ENCODE peak calls at places on chromosomes 1 and 21, in nine cellular contexts. One of them, this sample, is unnamed.

GRCh38 chr1:149995927-149996326 is 14.6 kb downstream of the OTUD7B start:
- DNase-seq in GM12865: peak
- DNase-seq in endothelial cell: no peak
- DNase-seq in foreskin keratinocyte: peak
- DNase-seq in A549: no peak
- DNase-seq in Calu3: no peak
- DNase-seq in GM20000: no peak
- DNase-seq in IMR-90: peak
- DNase-seq in lung: no peak
- DNase-seq in this sample: no peak

GRCh38 chr1:18666317-18666920 is 35.8 kb downstream of the PAX7 start:
- DNase-seq in GM12865: no peak
- DNase-seq in endothelial cell: no peak
- DNase-seq in foreskin keratinocyte: peak
- DNase-seq in A549: no peak
- DNase-seq in Calu3: peak
- DNase-seq in GM20000: no peak
- DNase-seq in IMR-90: no peak
- DNase-seq in lung: peak
- DNase-seq in this sample: no peak

GRCh38 chr1:226870323-226871046 is at the start of gene PSEN2:
- DNase-seq in GM12865: peak
- DNase-seq in endothelial cell: peak
- DNase-seq in foreskin keratinocyte: no peak
- DNase-seq in A549: peak
- DNase-seq in Calu3: peak
- DNase-seq in GM20000: peak
- DNase-seq in IMR-90: peak
- DNase-seq in lung: peak
- DNase-seq in this sample: peak

GRCh38 chr1:116290085-116290670 is 82.9 kb upstream of the ATP1A1 start:
- DNase-seq in GM12865: no peak
- DNase-seq in endothelial cell: no peak
- DNase-seq in foreskin keratinocyte: peak
- DNase-seq in A549: no peak
- DNase-seq in Calu3: no peak
- DNase-seq in GM20000: no peak
- DNase-seq in IMR-90: no peak
- DNase-seq in lung: no peak
- DNase-seq in this sample: no peak

GRCh38 chr21:14383596-14384210 is 757 bp upstream of the HSPA13 start:
- DNase-seq in GM12865: peak
- DNase-seq in endothelial cell: no peak
- DNase-seq in foreskin keratinocyte: no peak
- DNase-seq in A549: no peak
- DNase-seq in Calu3: peak
- DNase-seq in GM20000: peak
- DNase-seq in IMR-90: peak
- DNase-seq in lung: no peak
- DNase-seq in this sample: no peak

GRCh38 chr1:26288311-26288941 is 8.5 kb downstream of the SH3BGRL3 start:
- DNase-seq in GM12865: peak
- DNase-seq in endothelial cell: no peak
- DNase-seq in foreskin keratinocyte: no peak
- DNase-seq in A549: no peak
- DNase-seq in Calu3: no peak
- DNase-seq in GM20000: peak
- DNase-seq in IMR-90: peak
- DNase-seq in lung: no peak
- DNase-seq in this sample: no peak

GRCh38 chr21:26833460-26833939 is 11.7 kb downstream of the ADAMTS1 start:
- DNase-seq in GM12865: no peak
- DNase-seq in endothelial cell: no peak
- DNase-seq in foreskin keratinocyte: no peak
- DNase-seq in A549: no peak
- DNase-seq in Calu3: peak
- DNase-seq in GM20000: no peak
- DNase-seq in IMR-90: no peak
- DNase-seq in lung: no peak
- DNase-seq in this sample: no peak

GRCh38 chr21:14926186-14926585 is 138.6 kb downstream of the NRIP1 start:
- DNase-seq in GM12865: no peak
- DNase-seq in endothelial cell: no peak
- DNase-seq in foreskin keratinocyte: no peak
- DNase-seq in A549: no peak
- DNase-seq in Calu3: no peak
- DNase-seq in GM20000: no peak
- DNase-seq in IMR-90: no peak
- DNase-seq in lung: no peak
- DNase-seq in this sample: no peak

GRCh38 chr1:110945626-110946025 is 18.1 kb downstream of the LRIF1 start:
- DNase-seq in GM12865: no peak
- DNase-seq in endothelial cell: no peak
- DNase-seq in foreskin keratinocyte: no peak
- DNase-seq in A549: no peak
- DNase-seq in Calu3: no peak
- DNase-seq in GM20000: no peak
- DNase-seq in IMR-90: no peak
- DNase-seq in lung: no peak
- DNase-seq in this sample: no peak

GRCh38 chr1:162389971-162390370 is 8.4 kb downstream of the C1orf226 start:
- DNase-seq in GM12865: no peak
- DNase-seq in endothelial cell: no peak
- DNase-seq in foreskin keratinocyte: no peak
- DNase-seq in A549: no peak
- DNase-seq in Calu3: no peak
- DNase-seq in GM20000: no peak
- DNase-seq in IMR-90: no peak
- DNase-seq in lung: peak
- DNase-seq in this sample: no peak

GRCh38 chr1:6794164-6794563 is 8.9 kb downstream of the CAMTA1 start:
- DNase-seq in GM12865: peak
- DNase-seq in endothelial cell: no peak
- DNase-seq in foreskin keratinocyte: no peak
- DNase-seq in A549: peak
- DNase-seq in Calu3: peak
- DNase-seq in GM20000: peak
- DNase-seq in IMR-90: peak
- DNase-seq in lung: no peak
- DNase-seq in this sample: no peak

GRCh38 chr1:245606157-245606725 is 451.5 kb downstream of the KIF26B start:
- DNase-seq in GM12865: no peak
- DNase-seq in endothelial cell: no peak
- DNase-seq in foreskin keratinocyte: no peak
- DNase-seq in A549: no peak
- DNase-seq in Calu3: no peak
- DNase-seq in GM20000: no peak
- DNase-seq in IMR-90: no peak
- DNase-seq in lung: no peak
- DNase-seq in this sample: no peak

GRCh38 chr1:115648717-115649691 is 7.2 kb downstream of the VANGL1 start:
- DNase-seq in GM12865: peak
- DNase-seq in endothelial cell: no peak
- DNase-seq in foreskin keratinocyte: no peak
- DNase-seq in A549: no peak
- DNase-seq in Calu3: no peak
- DNase-seq in GM20000: peak
- DNase-seq in IMR-90: no peak
- DNase-seq in lung: no peak
- DNase-seq in this sample: no peak

GRCh38 chr1:1310476-1311053 is 2.2 kb downstream of the PUSL1 start:
- DNase-seq in GM12865: no peak
- DNase-seq in endothelial cell: no peak
- DNase-seq in foreskin keratinocyte: no peak
- DNase-seq in A549: no peak
- DNase-seq in Calu3: no peak
- DNase-seq in GM20000: no peak
- DNase-seq in IMR-90: no peak
- DNase-seq in lung: no peak
- DNase-seq in this sample: no peak

GRCh38 chr1:163357378-163357777 is 35.6 kb downstream of the NUF2 start:
- DNase-seq in GM12865: no peak
- DNase-seq in endothelial cell: no peak
- DNase-seq in foreskin keratinocyte: no peak
- DNase-seq in A549: no peak
- DNase-seq in Calu3: no peak
- DNase-seq in GM20000: no peak
- DNase-seq in IMR-90: peak
- DNase-seq in lung: no peak
- DNase-seq in this sample: no peak

GRCh38 chr1:236085545-236086159 is 20.8 kb upstream of the NID1 start:
- DNase-seq in GM12865: no peak
- DNase-seq in endothelial cell: no peak
- DNase-seq in foreskin keratinocyte: no peak
- DNase-seq in A549: no peak
- DNase-seq in Calu3: no peak
- DNase-seq in GM20000: no peak
- DNase-seq in IMR-90: no peak
- DNase-seq in lung: no peak
- DNase-seq in this sample: no peak

GRCh38 chr1:159853417-159853816 is 9.0 kb downstream of the VSIG8 start:
- DNase-seq in GM12865: no peak
- DNase-seq in endothelial cell: no peak
- DNase-seq in foreskin keratinocyte: no peak
- DNase-seq in A549: no peak
- DNase-seq in Calu3: no peak
- DNase-seq in GM20000: no peak
- DNase-seq in IMR-90: peak
- DNase-seq in lung: no peak
- DNase-seq in this sample: no peak

GRCh38 chr1:151720974-151721787 is at the start of gene RIIAD1:
- DNase-seq in GM12865: peak
- DNase-seq in endothelial cell: peak
- DNase-seq in foreskin keratinocyte: no peak
- DNase-seq in A549: peak
- DNase-seq in Calu3: no peak
- DNase-seq in GM20000: peak
- DNase-seq in IMR-90: no peak
- DNase-seq in lung: no peak
- DNase-seq in this sample: peak

GRCh38 chr1:215539803-215540575 is 27.1 kb upstream of the KCTD3 start:
- DNase-seq in GM12865: no peak
- DNase-seq in endothelial cell: no peak
- DNase-seq in foreskin keratinocyte: no peak
- DNase-seq in A549: no peak
- DNase-seq in Calu3: peak
- DNase-seq in GM20000: no peak
- DNase-seq in IMR-90: peak
- DNase-seq in lung: no peak
- DNase-seq in this sample: no peak

DNA sequence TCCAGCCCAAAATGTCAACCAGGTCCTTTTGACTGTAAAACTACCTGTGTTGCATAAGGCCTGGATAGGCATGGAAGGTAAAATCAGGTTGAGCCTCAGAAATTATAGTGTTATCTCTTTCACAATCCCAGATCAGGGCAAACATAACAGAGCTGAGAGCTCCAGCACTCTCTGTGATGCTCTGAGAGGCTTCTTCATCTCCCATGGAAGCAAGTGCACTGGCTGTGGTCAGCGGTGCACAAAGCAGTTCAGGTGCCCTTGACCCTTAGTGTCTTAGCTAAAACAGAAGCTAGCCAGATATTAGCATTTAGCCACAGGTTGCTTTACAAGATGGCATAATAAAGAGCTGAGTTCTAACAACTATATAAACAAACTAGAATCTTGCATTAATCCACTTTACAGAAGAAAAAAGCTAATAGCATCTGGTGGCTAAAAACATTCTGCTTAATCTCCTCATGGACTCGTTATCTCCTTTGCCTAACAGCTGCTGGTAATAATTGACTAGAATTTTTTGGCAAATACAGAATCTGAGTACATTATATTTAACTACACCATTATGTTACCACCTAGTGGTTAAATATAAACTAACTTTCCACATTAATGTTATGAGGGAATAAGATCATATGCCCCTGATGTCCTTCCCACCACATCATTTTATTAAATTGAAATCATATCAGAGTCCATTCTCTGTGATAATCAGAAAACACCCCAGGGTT is 25.6 kb upstream of the POGK start:
- DNase-seq in GM12865: no peak
- DNase-seq in endothelial cell: no peak
- DNase-seq in foreskin keratinocyte: no peak
- DNase-seq in A549: no peak
- DNase-seq in Calu3: no peak
- DNase-seq in GM20000: no peak
- DNase-seq in IMR-90: no peak
- DNase-seq in lung: no peak
- DNase-seq in this sample: no peak
- TF ChIP-seq CTCF in GM12865: no peak
- TF ChIP-seq CTCF in endothelial cell: peak
- TF ChIP-seq CTCF in foreskin keratinocyte: peak
- TF ChIP-seq CTCF in A549: no peak
- TF ChIP-seq CTCF in Calu3: no peak
- TF ChIP-seq CTCF in GM20000: no peak
- TF ChIP-seq CTCF in IMR-90: no peak
- TF ChIP-seq CTCF in lung: no peak
- TF ChIP-seq CTCF in this sample: no peak

DNA sequence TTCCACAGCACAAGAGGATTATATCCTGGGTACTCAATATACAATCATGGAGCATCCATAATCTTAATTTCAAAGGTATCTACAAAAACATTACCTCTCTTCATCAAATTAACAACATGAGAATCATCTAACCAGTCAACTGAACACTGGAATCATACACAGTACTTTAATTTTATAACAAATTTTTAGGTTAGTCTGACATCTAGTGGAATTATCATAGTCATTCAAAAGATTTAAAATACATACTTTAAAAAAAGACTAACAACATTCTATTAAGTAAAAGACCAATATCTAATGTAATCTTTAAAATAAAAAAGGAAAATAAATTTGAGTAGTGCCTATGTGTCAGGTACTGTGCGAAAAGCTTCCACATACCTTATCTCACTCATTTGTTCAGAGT is 16.8 kb upstream of the SH3GLB1 start:
- DNase-seq in GM12865: no peak
- DNase-seq in endothelial cell: no peak
- DNase-seq in foreskin keratinocyte: no peak
- DNase-seq in A549: no peak
- DNase-seq in Calu3: no peak
- DNase-seq in GM20000: no peak
- DNase-seq in IMR-90: no peak
- DNase-seq in lung: no peak
- DNase-seq in this sample: no peak
- TF ChIP-seq CTCF in GM12865: no peak
- TF ChIP-seq CTCF in endothelial cell: no peak
- TF ChIP-seq CTCF in foreskin keratinocyte: peak
- TF ChIP-seq CTCF in A549: peak
- TF ChIP-seq CTCF in Calu3: no peak
- TF ChIP-seq CTCF in GM20000: no peak
- TF ChIP-seq CTCF in IMR-90: peak
- TF ChIP-seq CTCF in lung: no peak
- TF ChIP-seq CTCF in this sample: no peak

GRCh38 chr1:100358210-100358609 is 5.9 kb downstream of the CDC14A start:
- DNase-seq in GM12865: peak
- DNase-seq in endothelial cell: no peak
- DNase-seq in foreskin keratinocyte: no peak
- DNase-seq in A549: no peak
- DNase-seq in Calu3: no peak
- DNase-seq in GM20000: no peak
- DNase-seq in IMR-90: no peak
- DNase-seq in lung: no peak
- DNase-seq in this sample: no peak
- TF ChIP-seq CTCF in GM12865: peak
- TF ChIP-seq CTCF in endothelial cell: peak
- TF ChIP-seq CTCF in foreskin keratinocyte: peak
- TF ChIP-seq CTCF in A549: peak
- TF ChIP-seq CTCF in Calu3: peak
- TF ChIP-seq CTCF in GM20000: no peak
- TF ChIP-seq CTCF in IMR-90: peak
- TF ChIP-seq CTCF in lung: no peak
- TF ChIP-seq CTCF in this sample: no peak

GRCh38 chr21:29075706-29076447 is 2.4 kb upstream of the CCT8 start:
- DNase-seq in GM12865: no peak
- DNase-seq in endothelial cell: no peak
- DNase-seq in foreskin keratinocyte: peak
- DNase-seq in A549: no peak
- DNase-seq in Calu3: no peak
- DNase-seq in GM20000: no peak
- DNase-seq in IMR-90: peak
- DNase-seq in lung: no peak
- DNase-seq in this sample: no peak
- TF ChIP-seq CTCF in GM12865: no peak
- TF ChIP-seq CTCF in endothelial cell: no peak
- TF ChIP-seq CTCF in foreskin keratinocyte: no peak
- TF ChIP-seq CTCF in A549: no peak
- TF ChIP-seq CTCF in Calu3: no peak
- TF ChIP-seq CTCF in GM20000: no peak
- TF ChIP-seq CTCF in IMR-90: no peak
- TF ChIP-seq CTCF in lung: no peak
- TF ChIP-seq CTCF in this sample: no peak